ENCODE peak calls at places on chromosomes 13 and 19, in four cellular contexts. V is AG09319; W is activated naive CD4-positive, alpha-beta T cell treated with anti-CD3 and anti-CD28 coated beads, Interleukin-2, amount 50 U/mL, for 72 hours; P is mucosa of descending colon. R is an unnamed sample.

GRCh38 chr13:25928941-25929505 is 122.8 kb downstream of the SHISA2 start:
- DNase-seq in V (no peak), W (no peak), P (no peak), R (no peak)

GRCh38 chr13:47289578-47289977 is 392.7 kb upstream of the HTR2A start:
- DNase-seq in V (no peak), W (no peak), P (no peak), R (no peak)

GRCh38 chr19:6393982-6394412 is 1.0 kb upstream of the GTF2F1 start:
- DNase-seq in V (no peak), W (no peak), P (no peak), R (no peak)

GRCh38 chr19:48543121-48543710 is 8.8 kb upstream of the SULT2B1 start:
- DNase-seq in V (no peak), W (no peak), P (peak), R (no peak)

GRCh38 chr19:19474950-19475781 is 40.2 kb downstream of the TSSK6 start:
- DNase-seq in V (no peak), W (no peak), P (no peak), R (no peak)

GRCh38 chr19:46416077-46416709 is 2.8 kb upstream of the CCDC8 start:
- DNase-seq in V (peak), W (no peak), P (peak), R (peak)

GRCh38 chr13:101297794-101298193 is 118.5 kb downstream of the NALCN start:
- DNase-seq in V (no peak), W (no peak), P (no peak), R (no peak)

GRCh38 chr13:49086711-49087110 is 111.0 kb downstream of the FNDC3A start:
- DNase-seq in V (no peak), W (no peak), P (no peak), R (peak)

GRCh38 chr19:22144394-22144793 is 52.4 kb downstream of the ZNF676 start:
- DNase-seq in V (no peak), W (no peak), P (no peak), R (no peak)

GRCh38 chr19:54464044-54464623 is 556 bp upstream of the LENG9 start:
- DNase-seq in V (no peak), W (peak), P (peak), R (peak)

GRCh38 chr19:5424192-5424973 is 30.8 kb upstream of the ZNRF4 start:
- DNase-seq in V (no peak), W (no peak), P (no peak), R (peak)

GRCh38 chr19:42469311-42470239 is 26.8 kb upstream of the CXCL17 start:
- DNase-seq in V (no peak), W (no peak), P (no peak), R (peak)

GRCh38 chr13:33014291-33014690 is 1.9 kb upstream of the KL start:
- DNase-seq in V (no peak), W (no peak), P (no peak), R (no peak)

GRCh38 chr13:99600318-99600717 is 99.0 kb downstream of the TM9SF2 start:
- DNase-seq in V (no peak), W (no peak), P (no peak), R (peak)

GRCh38 chr13:63455938-63456337 is 2040.3 kb upstream of the PCDH20 start:
- DNase-seq in V (no peak), W (no peak), P (no peak), R (peak)

GRCh38 chr13:49348748-49349147 is 95.1 kb downstream of the CAB39L start:
- DNase-seq in V (no peak), W (no peak), P (no peak), R (no peak)

GRCh38 chr19:53772943-53773342 is 51.2 kb downstream of the NLRP12 start:
- DNase-seq in V (peak), W (no peak), P (peak), R (peak)

GRCh38 chr13:36344886-36345437 is 1.2 kb downstream of the SPART start:
- DNase-seq in V (no peak), W (no peak), P (peak), R (peak)

GRCh38 chr19:10625003-10625761 is at the start of gene SLC44A2:
- DNase-seq in V (no peak), W (no peak), P (peak), R (no peak)

GRCh38 chr19:50310759-50311465 is 18.3 kb downstream of the KCNC3 start:
- DNase-seq in V (no peak), W (no peak), P (no peak), R (no peak)

GRCh38 chr13:73299787-73300186 is 241.0 kb downstream of the KLF5 start:
- DNase-seq in V (no peak), W (no peak), P (no peak), R (no peak)

GRCh38 chr13:30308548-30308947 is 1.2 kb upstream of the KATNAL1 start:
- DNase-seq in V (no peak), W (no peak), P (no peak), R (peak)

GRCh38 chr13:99859178-99860177 is 112.1 kb downstream of the ZIC5 start:
- DNase-seq in V (no peak), W (peak), P (peak), R (no peak)

GRCh38 chr19:38207543-38207942 is 16.5 kb downstream of the DPF1 start:
- DNase-seq in V (no peak), W (no peak), P (no peak), R (no peak)

GRCh38 chr13:114080739-114081561 is 51.5 kb downstream of the RASA3 start:
- DNase-seq in V (no peak), W (no peak), P (no peak), R (no peak)

GRCh38 chr19:6014551-6015135 is 36.7 kb upstream of the RANBP3 start:
- DNase-seq in V (no peak), W (no peak), P (no peak), R (no peak)

GRCh38 chr13:103188688-103189326 is 122.6 kb upstream of the SLC10A2 start:
- DNase-seq in V (no peak), W (no peak), P (no peak), R (peak)